ENCODE peak calls at places on chromosome 22, in five cellular contexts. One of them, this sample, is unnamed.

GRCh38 chr22:41946360-41947180 is at the start of gene CENPM:
- DNase-seq in CD8-positive, alpha-beta T cell: peak
- DNase-seq in IMR-90: peak
- DNase-seq in activated naive CD8-positive, alpha-beta T cell treated with anti-CD3 and anti-CD28 coated beads, Interleukin-2, amount 50 U/mL, for 24 hours: peak
- DNase-seq in CD8-positive, alpha-beta memory T cell: peak
- DNase-seq in this sample: peak

GRCh38 chr22:46122511-46122971 is 27.8 kb upstream of the PPARA start:
- DNase-seq in IMR-90: peak
- DNase-seq in CD8-positive, alpha-beta memory T cell: peak
- DNase-seq in activated naive CD8-positive, alpha-beta T cell treated with anti-CD3 and anti-CD28 coated beads, Interleukin-2, amount 50 U/mL, for 24 hours: peak
- DNase-seq in CD8-positive, alpha-beta T cell: peak
- DNase-seq in this sample: peak

GRCh38 chr22:48071828-48072227 is 1309.4 kb downstream of the TBC1D22A start:
- DNase-seq in CD8-positive, alpha-beta T cell: no peak
- DNase-seq in activated naive CD8-positive, alpha-beta T cell treated with anti-CD3 and anti-CD28 coated beads, Interleukin-2, amount 50 U/mL, for 24 hours: no peak
- DNase-seq in IMR-90: no peak
- DNase-seq in CD8-positive, alpha-beta memory T cell: no peak
- DNase-seq in this sample: no peak

GRCh38 chr22:41523464-41524221 is 20.6 kb downstream of the POLR3H start:
- DNase-seq in activated naive CD8-positive, alpha-beta T cell treated with anti-CD3 and anti-CD28 coated beads, Interleukin-2, amount 50 U/mL, for 24 hours: no peak
- DNase-seq in CD8-positive, alpha-beta memory T cell: no peak
- DNase-seq in IMR-90: peak
- DNase-seq in CD8-positive, alpha-beta T cell: no peak
- DNase-seq in this sample: no peak

GRCh38 chr22:33919591-33920501 is at the start of gene LARGE1:
- DNase-seq in IMR-90: peak
- DNase-seq in CD8-positive, alpha-beta memory T cell: no peak
- DNase-seq in CD8-positive, alpha-beta T cell: no peak
- DNase-seq in activated naive CD8-positive, alpha-beta T cell treated with anti-CD3 and anti-CD28 coated beads, Interleukin-2, amount 50 U/mL, for 24 hours: peak
- DNase-seq in this sample: no peak

GRCh38 chr22:16961477-16962186 is 46.4 kb downstream of the GAB4 start:
- DNase-seq in IMR-90: no peak
- DNase-seq in CD8-positive, alpha-beta memory T cell: no peak
- DNase-seq in CD8-positive, alpha-beta T cell: peak
- DNase-seq in activated naive CD8-positive, alpha-beta T cell treated with anti-CD3 and anti-CD28 coated beads, Interleukin-2, amount 50 U/mL, for 24 hours: no peak
- DNase-seq in this sample: no peak

GRCh38 chr22:50670513-50670912 is 2.1 kb upstream of the SHANK3 start:
- DNase-seq in activated naive CD8-positive, alpha-beta T cell treated with anti-CD3 and anti-CD28 coated beads, Interleukin-2, amount 50 U/mL, for 24 hours: no peak
- DNase-seq in IMR-90: no peak
- DNase-seq in CD8-positive, alpha-beta memory T cell: no peak
- DNase-seq in CD8-positive, alpha-beta T cell: no peak
- DNase-seq in this sample: no peak

GRCh38 chr22:35114296-35114980 is 48.5 kb downstream of the ISX start:
- DNase-seq in activated naive CD8-positive, alpha-beta T cell treated with anti-CD3 and anti-CD28 coated beads, Interleukin-2, amount 50 U/mL, for 24 hours: no peak
- DNase-seq in CD8-positive, alpha-beta T cell: no peak
- DNase-seq in IMR-90: no peak
- DNase-seq in CD8-positive, alpha-beta memory T cell: no peak
- DNase-seq in this sample: no peak

GRCh38 chr22:47038206-47038835 is 275.9 kb downstream of the TBC1D22A start:
- DNase-seq in activated naive CD8-positive, alpha-beta T cell treated with anti-CD3 and anti-CD28 coated beads, Interleukin-2, amount 50 U/mL, for 24 hours: no peak
- DNase-seq in CD8-positive, alpha-beta T cell: no peak
- DNase-seq in IMR-90: no peak
- DNase-seq in CD8-positive, alpha-beta memory T cell: no peak
- DNase-seq in this sample: no peak

GRCh38 chr22:44256860-44257560 is 55.7 kb downstream of the SHISAL1 start:
- DNase-seq in CD8-positive, alpha-beta memory T cell: no peak
- DNase-seq in CD8-positive, alpha-beta T cell: peak
- DNase-seq in activated naive CD8-positive, alpha-beta T cell treated with anti-CD3 and anti-CD28 coated beads, Interleukin-2, amount 50 U/mL, for 24 hours: no peak
- DNase-seq in IMR-90: no peak
- DNase-seq in this sample: no peak

GRCh38 chr22:17559188-17559587 is 4.1 kb upstream of the SLC25A18 start:
- DNase-seq in activated naive CD8-positive, alpha-beta T cell treated with anti-CD3 and anti-CD28 coated beads, Interleukin-2, amount 50 U/mL, for 24 hours: no peak
- DNase-seq in CD8-positive, alpha-beta memory T cell: no peak
- DNase-seq in CD8-positive, alpha-beta T cell: no peak
- DNase-seq in IMR-90: no peak
- DNase-seq in this sample: peak

GRCh38 chr22:19962909-19963806 is 21.5 kb upstream of the TXNRD2 start:
- DNase-seq in IMR-90: peak
- DNase-seq in activated naive CD8-positive, alpha-beta T cell treated with anti-CD3 and anti-CD28 coated beads, Interleukin-2, amount 50 U/mL, for 24 hours: no peak
- DNase-seq in CD8-positive, alpha-beta memory T cell: no peak
- DNase-seq in CD8-positive, alpha-beta T cell: no peak
- DNase-seq in this sample: no peak

GRCh38 chr22:19869497-19870152 is 15.0 kb upstream of the GNB1L start:
- DNase-seq in activated naive CD8-positive, alpha-beta T cell treated with anti-CD3 and anti-CD28 coated beads, Interleukin-2, amount 50 U/mL, for 24 hours: no peak
- DNase-seq in IMR-90: no peak
- DNase-seq in CD8-positive, alpha-beta memory T cell: no peak
- DNase-seq in CD8-positive, alpha-beta T cell: peak
- DNase-seq in this sample: peak

GRCh38 chr22:24230911-24231656 is 13.8 kb downstream of the GGT5 start:
- DNase-seq in CD8-positive, alpha-beta T cell: peak
- DNase-seq in IMR-90: no peak
- DNase-seq in activated naive CD8-positive, alpha-beta T cell treated with anti-CD3 and anti-CD28 coated beads, Interleukin-2, amount 50 U/mL, for 24 hours: peak
- DNase-seq in CD8-positive, alpha-beta memory T cell: peak
- DNase-seq in this sample: no peak

GRCh38 chr22:42016111-42016510 is 17.5 kb downstream of the WBP2NL start:
- DNase-seq in CD8-positive, alpha-beta memory T cell: no peak
- DNase-seq in activated naive CD8-positive, alpha-beta T cell treated with anti-CD3 and anti-CD28 coated beads, Interleukin-2, amount 50 U/mL, for 24 hours: no peak
- DNase-seq in IMR-90: no peak
- DNase-seq in CD8-positive, alpha-beta T cell: no peak
- DNase-seq in this sample: no peak

GRCh38 chr22:32237905-32238304 is 17.2 kb downstream of the SLC5A4 start:
- DNase-seq in IMR-90: no peak
- DNase-seq in CD8-positive, alpha-beta T cell: no peak
- DNase-seq in activated naive CD8-positive, alpha-beta T cell treated with anti-CD3 and anti-CD28 coated beads, Interleukin-2, amount 50 U/mL, for 24 hours: no peak
- DNase-seq in CD8-positive, alpha-beta memory T cell: no peak
- DNase-seq in this sample: no peak

GRCh38 chr22:41596776-41597634 is 7.4 kb upstream of the PMM1 start:
- DNase-seq in activated naive CD8-positive, alpha-beta T cell treated with anti-CD3 and anti-CD28 coated beads, Interleukin-2, amount 50 U/mL, for 24 hours: peak
- DNase-seq in IMR-90: peak
- DNase-seq in CD8-positive, alpha-beta T cell: no peak
- DNase-seq in CD8-positive, alpha-beta memory T cell: no peak
- DNase-seq in this sample: no peak

GRCh38 chr22:35534091-35534490 is 6.5 kb upstream of the RASD2 start:
- DNase-seq in CD8-positive, alpha-beta memory T cell: no peak
- DNase-seq in activated naive CD8-positive, alpha-beta T cell treated with anti-CD3 and anti-CD28 coated beads, Interleukin-2, amount 50 U/mL, for 24 hours: no peak
- DNase-seq in IMR-90: no peak
- DNase-seq in CD8-positive, alpha-beta T cell: no peak
- DNase-seq in this sample: no peak

GRCh38 chr22:42662114-42663021 is 13.2 kb upstream of the CYB5R3 start:
- DNase-seq in IMR-90: peak
- DNase-seq in CD8-positive, alpha-beta T cell: peak
- DNase-seq in activated naive CD8-positive, alpha-beta T cell treated with anti-CD3 and anti-CD28 coated beads, Interleukin-2, amount 50 U/mL, for 24 hours: peak
- DNase-seq in CD8-positive, alpha-beta memory T cell: peak
- DNase-seq in this sample: peak

GRCh38 chr22:50146440-50147228 is 23.9 kb upstream of the PANX2 start:
- DNase-seq in IMR-90: peak
- DNase-seq in CD8-positive, alpha-beta memory T cell: no peak
- DNase-seq in activated naive CD8-positive, alpha-beta T cell treated with anti-CD3 and anti-CD28 coated beads, Interleukin-2, amount 50 U/mL, for 24 hours: no peak
- DNase-seq in CD8-positive, alpha-beta T cell: no peak
- DNase-seq in this sample: no peak